ENCODE peak calls at places on chromosomes 6 and 20, in ten cellular contexts. C is tibial nerve, A is heart left ventricle, S is vagina, M is IMR-90, T is stomach, G is ovary, D is HCT116, W is body of pancreas, R is A549. H is an unnamed sample.

GRCh38 chr20:57450931-57451330 is 59.7 kb downstream of the RBM38 start:
- DNase-seq in R (no peak), G (no peak), W (no peak), S (no peak), M (no peak), C (no peak), T (no peak), A (no peak), D (no peak), H (no peak)

GRCh38 chr6:159727717-159728440 is 573 bp downstream of the WTAP start:
- DNase-seq in A (no peak), C (no peak), M (no peak), T (no peak), D (no peak), R (no peak), S (no peak), W (no peak), G (no peak), H (no peak)

GRCh38 chr6:56775498-56776166 is 132.9 kb upstream of the DST start:
- DNase-seq in D (no peak), W (no peak), G (no peak), A (no peak), C (no peak), S (no peak), M (no peak), T (no peak), R (no peak), H (no peak)

GRCh38 chr6:144346719-144347446 is 61.7 kb downstream of the UTRN start:
- DNase-seq in C (no peak), W (no peak), T (no peak), G (no peak), A (no peak), S (no peak), M (peak), R (peak), D (peak), H (no peak)

GRCh38 chr20:40687384-40688128 is 1.5 kb downstream of the MAFB start:
- DNase-seq in S (no peak), W (peak), A (peak), R (no peak), D (no peak), G (peak), C (peak), M (no peak), T (peak), H (peak)

GRCh38 chr6:4358414-4359107 is 223.2 kb upstream of the ECI2 start:
- DNase-seq in A (peak), R (peak), M (peak), W (peak), T (peak), S (peak), G (peak), D (peak), C (peak), H (peak)

GRCh38 chr20:35111141-35111888 is 18.7 kb upstream of the TRPC4AP start:
- DNase-seq in W (no peak), S (no peak), G (no peak), T (no peak), R (no peak), M (peak), C (no peak), D (no peak), A (no peak), H (no peak)

GRCh38 chr6:45486739-45487138 is 109.0 kb upstream of the SUPT3H start:
- DNase-seq in C (no peak), T (no peak), A (no peak), M (no peak), S (no peak), D (no peak), W (no peak), G (no peak), R (no peak), H (no peak)

GRCh38 chr6:140909156-140909555 is 1223.6 kb upstream of the GJE1 start:
- DNase-seq in D (no peak), M (peak), R (no peak), S (no peak), W (no peak), C (no peak), T (no peak), G (no peak), A (no peak), H (no peak)

GRCh38 chr6:15017251-15017650 is 228.6 kb upstream of the JARID2 start:
- DNase-seq in W (peak), D (no peak), T (no peak), R (no peak), S (no peak), C (no peak), A (no peak), M (peak), G (no peak), H (peak)

GRCh38 chr6:119249319-119249718 is 100.2 kb downstream of the MAN1A1 start:
- DNase-seq in G (no peak), C (no peak), T (no peak), S (no peak), M (no peak), R (no peak), A (no peak), W (no peak), D (no peak), H (no peak)

GRCh38 chr6:71324179-71324791 is 35.7 kb downstream of the OGFRL1 start:
- DNase-seq in G (no peak), R (no peak), S (no peak), A (no peak), D (no peak), W (no peak), M (no peak), C (no peak), T (no peak), H (no peak)

GRCh38 chr20:17558154-17558940 is 11.5 kb upstream of the DSTN start:
- DNase-seq in A (peak), G (peak), T (peak), S (peak), M (peak), C (no peak), W (peak), D (peak), R (peak), H (no peak)

DNA sequence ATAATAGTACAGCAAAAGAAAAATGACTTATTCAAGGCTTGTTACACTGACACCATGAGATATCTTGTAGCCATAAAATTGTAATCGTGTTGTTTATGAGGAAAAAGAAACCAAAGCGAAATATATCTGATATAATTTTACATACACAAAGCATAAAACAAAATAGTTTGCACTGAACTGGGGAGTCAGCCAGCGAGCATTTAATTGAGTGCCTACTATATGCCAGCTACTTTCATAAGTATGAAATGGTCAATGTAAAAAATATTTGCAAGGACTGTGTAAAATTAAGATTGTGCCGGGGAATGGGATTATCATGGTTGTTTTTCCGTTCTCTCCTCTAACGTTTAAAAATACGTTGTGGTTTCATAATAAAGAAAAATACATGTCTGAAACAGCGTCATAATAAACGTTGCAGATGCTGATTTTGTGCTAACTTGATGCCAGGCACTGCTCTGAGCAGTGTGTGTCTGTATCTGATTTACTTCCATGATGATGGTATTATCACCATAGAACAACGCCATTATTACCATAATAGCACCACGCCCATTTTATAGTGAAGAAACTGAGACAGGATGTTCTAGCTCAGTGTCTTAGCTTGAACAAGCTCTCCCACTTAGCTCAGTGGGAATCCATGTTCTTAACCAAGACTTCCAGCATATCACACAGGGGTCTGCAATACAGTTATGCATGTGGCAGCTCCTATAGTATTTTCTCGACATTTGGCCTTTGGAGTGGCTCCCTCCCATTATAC is 144.6 kb downstream of the BCAS1 start:
- DNase-seq in C (no peak), R (no peak), A (no peak), T (no peak), M (no peak), S (no peak), W (no peak), D (no peak), G (no peak), H (no peak)
- H3K4me3 ChIP-seq in C (no peak), R (no peak), A (no peak), T (no peak), M (no peak), S (no peak), W (no peak), D (no peak), G (no peak), H (no peak)

GRCh38 chr20:37527638-37528441 is at the start of gene BLCAP:
- DNase-seq in M (peak), D (peak), A (peak), G (peak), C (peak), S (peak), R (peak), T (peak), W (peak), H (peak)
- TF ChIP-seq POLR2A in M (peak), D (peak), A (peak), G (no peak), C (peak), S (peak), R (peak), T (peak), W (peak), H (peak)

DNA sequence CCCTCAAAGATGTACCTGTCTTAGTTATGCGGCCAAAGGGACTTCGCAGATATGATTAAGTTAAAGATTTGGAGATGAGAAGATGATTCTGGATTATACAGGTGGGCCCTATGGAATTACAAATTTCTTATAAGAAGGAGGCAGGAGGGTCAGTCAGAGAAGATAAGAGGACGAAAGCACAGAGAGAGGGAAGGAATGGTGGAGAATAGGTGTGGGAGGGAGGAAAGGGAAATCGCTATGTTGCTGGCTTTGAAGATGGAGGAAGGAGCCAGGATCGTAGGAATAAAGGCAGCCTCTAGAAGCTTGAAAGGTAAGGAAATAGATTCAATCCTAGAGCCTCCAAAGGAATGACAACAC is 1.2 kb upstream of the TSPYL1 start:
- DNase-seq in D (no peak), R (no peak), A (no peak), S (no peak), M (no peak), C (no peak), W (no peak), G (no peak), T (no peak), H (no peak)
- H3K4me3 ChIP-seq in D (no peak), R (no peak), A (no peak), S (no peak), M (no peak), C (no peak), W (no peak), G (peak), T (no peak), H (no peak)

GRCh38 chr6:112087136-112087908 is at the start of the genes FAM229B and TUBE1:
- DNase-seq in T (peak), A (peak), C (peak), D (peak), R (peak), G (peak), S (peak), M (peak), W (peak), H (peak)
- TF ChIP-seq POLR2A in T (peak), A (no peak), C (peak), D (peak), R (peak), G (peak), S (peak), M (peak), W (peak), H (no peak)

H was measured in thyroid gland.